ENCODE peak calls at places on chromosomes 2 and 18, in six cellular contexts. V, X, W, Z, O and R are unnamed samples.

GRCh38 chr2:58186501-58186900 is 54.6 kb downstream of the FANCL start:
- DNase-seq in V (no peak), X (no peak), W (no peak), Z (no peak), O (no peak), R (no peak)

GRCh38 chr2:109217362-109218086 is 88.5 kb downstream of the SH3RF3 start:
- DNase-seq in V (no peak), X (peak; percentile 100), W (peak; percentile 52), Z (no peak), O (no peak), R (no peak)

GRCh38 chr18:54117853-54118773 is 106.4 kb downstream of the MBD2 start:
- DNase-seq in V (no peak), X (no peak), W (no peak), Z (no peak), O (no peak), R (no peak)

GRCh38 chr2:223855426-223855825 is 18.0 kb upstream of the AP1S3 start:
- DNase-seq in V (no peak), X (peak; percentile 87), W (no peak), Z (no peak), O (no peak), R (no peak)

GRCh38 chr18:50590625-50591024 is 30.7 kb downstream of the MAPK4 start:
- DNase-seq in V (no peak), X (no peak), W (no peak), Z (no peak), O (no peak), R (no peak)

GRCh38 chr2:190875881-190876280 is 4.7 kb upstream of the GLS start:
- DNase-seq in V (no peak), X (no peak), W (no peak), Z (no peak), O (no peak), R (no peak)

GRCh38 chr2:112493048-112493447 is 11.1 kb downstream of the TTL start:
- DNase-seq in V (no peak), X (peak; percentile 9), W (no peak), Z (no peak), O (no peak), R (no peak)

GRCh38 chr2:173462908-173463840 is 108.5 kb downstream of the CDCA7 start:
- DNase-seq in V (peak; percentile 56), X (no peak), W (no peak), Z (no peak), O (no peak), R (no peak)

GRCh38 chr2:107585851-107586250 is 240.8 kb upstream of the RGPD4 start:
- DNase-seq in V (no peak), X (peak; percentile 56), W (no peak), Z (no peak), O (no peak), R (no peak)

GRCh38 chr2:235091421-235091820 is 139.6 kb downstream of the SH3BP4 start:
- DNase-seq in V (no peak), X (no peak), W (no peak), Z (no peak), O (no peak), R (no peak)

GRCh38 chr2:171754254-171754939 is 67.1 kb downstream of the DYNC1I2 start:
- DNase-seq in V (no peak), X (peak; percentile 19), W (no peak), Z (no peak), O (no peak), R (no peak)

GRCh38 chr2:224444011-224444410 is 42.1 kb upstream of the FAM124B start:
- DNase-seq in V (no peak), X (no peak), W (no peak), Z (no peak), O (no peak), R (no peak)

GRCh38 chr2:58938988-58939387 is 697.9 kb upstream of the FANCL start:
- DNase-seq in V (no peak), X (no peak), W (no peak), Z (no peak), O (no peak), R (no peak)

GRCh38 chr2:32011566-32011960 is 755 bp upstream of the MEMO1 start:
- DNase-seq in V (no peak), X (no peak), W (no peak), Z (no peak), O (no peak), R (no peak)

GRCh38 chr2:106187426-106187825 is 6.7 kb downstream of the UXS1 start:
- DNase-seq in V (no peak), X (no peak), W (no peak), Z (no peak), O (no peak), R (no peak)

GRCh38 chr2:138391956-138392355 is 109.6 kb upstream of the SPOPL start:
- DNase-seq in V (no peak), X (peak; percentile 4), W (no peak), Z (no peak), O (no peak), R (no peak)

GRCh38 chr2:168180914-168181313 is 66.5 kb downstream of the STK39 start:
- DNase-seq in V (no peak), X (no peak), W (no peak), Z (no peak), O (no peak), R (no peak)

GRCh38 chr2:218218409-218219185 is 1.6 kb downstream of the ARPC2 start:
- DNase-seq in V (no peak), X (no peak), W (no peak), Z (no peak), O (no peak), R (no peak)

GRCh38 chr18:4593895-4594294 is 138.8 kb upstream of the DLGAP1 start:
- DNase-seq in V (no peak), X (no peak), W (no peak), Z (no peak), O (no peak), R (no peak)

GRCh38 chr18:13440277-13441248 is 222.0 kb downstream of the LDLRAD4 start:
- DNase-seq in V (no peak), X (no peak), W (no peak), Z (no peak), O (no peak), R (no peak)

GRCh38 chr2:71995067-71995665 is 152.5 kb downstream of the CYP26B1 start:
- DNase-seq in V (no peak), X (peak; percentile 5), W (no peak), Z (no peak), O (no peak), R (no peak)

DNA sequence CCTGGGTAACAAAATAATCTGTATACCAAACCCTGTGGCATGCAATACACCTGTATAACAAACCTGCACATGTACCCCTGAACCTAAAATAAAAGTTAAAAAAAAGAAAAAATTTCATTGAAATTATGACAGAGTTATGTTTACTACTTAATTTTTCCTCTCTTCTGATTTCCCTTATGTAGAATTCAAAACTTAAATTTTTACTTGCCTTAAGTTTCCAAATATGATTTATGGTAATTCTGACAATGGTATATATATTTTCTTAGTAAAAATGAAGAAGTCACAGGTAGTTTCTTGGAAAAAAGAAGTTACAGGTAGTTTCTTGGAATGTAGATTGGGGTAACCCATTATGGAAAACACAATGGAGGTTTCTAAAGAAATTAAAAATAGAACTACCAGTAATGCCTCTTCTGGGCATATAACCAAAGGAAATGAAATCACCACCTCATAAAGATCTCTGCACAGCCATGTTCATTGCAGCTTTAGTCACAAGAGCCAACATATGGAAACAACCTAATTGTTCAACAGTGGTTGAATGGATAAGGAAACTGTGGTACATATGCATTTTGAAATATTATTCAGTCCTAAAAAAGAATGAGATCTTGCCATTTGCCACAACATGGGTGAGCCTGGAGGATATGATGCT is 164.9 kb downstream of the BABAM2 start:
- DNase-seq in V (no peak), X (peak; percentile 55), W (no peak), Z (no peak), O (no peak), R (no peak)
- TF ChIP-seq CTCF in V (no peak), X (no peak), W (no peak), Z (no peak), O (no peak), R (no peak)

GRCh38 chr2:239247401-239248245 is 153.2 kb downstream of the HDAC4 start:
- DNase-seq in V (no peak), X (no peak), W (no peak), Z (no peak), O (no peak), R (no peak)
- H3K4me1 ChIP-seq in V (peaks cover 4% of the 10 kb centered on the region), X (peaks cover 13% of the 10 kb centered on the region), W (peaks cover 66% of the 10 kb centered on the region), Z (peaks cover 77% of the 10 kb centered on the region), O (peaks cover 43% of the 10 kb centered on the region), R (peaks cover 37% of the 10 kb centered on the region)

GRCh38 chr2:81304154-81304830 is 999.7 kb upstream of the LRRTM1 start:
- DNase-seq in V (no peak), X (no peak), W (no peak), Z (no peak), O (no peak), R (no peak)
- H3K9me3 ChIP-seq in V (no peaks in the 10 kb centered on the region), X (peaks cover 2% of the 10 kb centered on the region), W (peaks cover 14% of the 10 kb centered on the region), Z (peaks cover 34% of the 10 kb centered on the region), O (no peaks in the 10 kb centered on the region), R (no peaks in the 10 kb centered on the region)

GRCh38 chr2:209458018-209458979 is 34.5 kb downstream of the MAP2 start:
- DNase-seq in V (no peak), X (no peak), W (no peak), Z (no peak), O (no peak), R (no peak)

GRCh38 chr2:209459359-209459758 is 35.5 kb downstream of the MAP2 start:
- DNase-seq in V (no peak), X (no peak), W (no peak), Z (no peak), O (no peak), R (no peak)

GRCh38 chr2:209460151-209460761 is 36.4 kb downstream of the MAP2 start:
- DNase-seq in V (no peak), X (no peak), W (no peak), Z (no peak), O (no peak), R (no peak)

GRCh38 chr2:209463835-209464234 is 40.0 kb downstream of the MAP2 start:
- DNase-seq in V (no peak), X (no peak), W (no peak), Z (no peak), O (no peak), R (no peak)

DNA sequence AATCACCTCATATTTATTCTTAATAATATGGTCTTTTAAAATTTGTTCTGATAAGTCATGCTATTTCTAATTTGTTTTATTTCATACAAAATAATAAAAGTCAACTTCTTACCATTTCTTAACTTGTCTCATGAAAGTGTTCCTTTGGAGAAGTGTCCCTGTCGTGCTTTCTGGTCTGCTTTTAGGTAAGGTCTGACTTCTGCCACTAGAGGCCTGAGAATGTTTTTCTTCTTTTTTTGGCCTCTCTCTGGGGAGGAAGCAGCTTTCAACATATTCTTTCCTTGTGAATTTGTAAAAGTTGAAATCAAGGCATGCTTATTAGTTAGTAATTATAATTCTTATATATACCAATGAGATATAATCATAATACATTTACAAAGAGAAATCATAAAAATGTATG is 39.4 kb downstream of the MAP2 start:
- DNase-seq in V (no peak), X (no peak), W (no peak), Z (no peak), O (no peak), R (no peak)
- TF ChIP-seq CTCF in V (no peak), X (no peak), W (peak; percentile 32), Z (peak; percentile 48), O (peak; percentile 32), R (no peak)